ENCODE peak calls at places on chromosomes 5 and 9, in eight cellular contexts. S is prostate gland, Y is adrenal gland, N is spleen, H is endodermal cell, M is IMR-90, Q is uterus, P is body of pancreas. B is an unnamed sample.

GRCh38 chr5:159515197-159515596 is 184.9 kb upstream of the IL12B start:
- DNase-seq in H (no peak), S (no peak), M (no peak), P (no peak), Q (no peak), N (no peak), Y (no peak), B (no peak)

GRCh38 chr9:70137577-70137976 is 93.9 kb downstream of the MAMDC2 start:
- DNase-seq in N (no peak), H (no peak), M (no peak), P (no peak), Q (no peak), Y (no peak), S (no peak), B (no peak)

GRCh38 chr9:69173891-69174644 is at the start of gene TJP2:
- DNase-seq in M (peak; percentile 75), Y (peak; percentile 72), P (peak; percentile 62), Q (peak; percentile 64), N (peak; percentile 88), S (peak; percentile 46), H (peak; percentile 88), B (peak; percentile 82)

GRCh38 chr9:21770877-21771560 is 31.4 kb upstream of the MTAP start:
- DNase-seq in Q (no peak), N (no peak), P (no peak), Y (no peak), S (no peak), M (peak; percentile 88), H (no peak), B (no peak)

GRCh38 chr5:435961-436640 is 6.9 kb upstream of the EXOC3 start:
- DNase-seq in Y (no peak), Q (no peak), S (no peak), N (peak; percentile 63), M (peak; percentile 30), P (no peak), H (peak; percentile 72), B (no peak)

GRCh38 chr9:95010431-95010838 is 283.9 kb downstream of the AOPEP start:
- DNase-seq in N (no peak), M (no peak), H (no peak), Q (no peak), S (no peak), Y (no peak), P (no peak), B (no peak)

GRCh38 chr5:78287833-78288232 is 6.7 kb downstream of the AP3B1 start:
- DNase-seq in H (no peak), P (no peak), M (peak; percentile 84), N (no peak), Y (peak; percentile 49), S (no peak), Q (no peak), B (no peak)

GRCh38 chr5:2754621-2755370 is 3.3 kb upstream of the IRX2 start:
- DNase-seq in H (peak; percentile 80), P (no peak), S (peak; percentile 6), N (no peak), M (no peak), Y (no peak), Q (no peak), B (peak; percentile 48)

GRCh38 chr5:112142769-112143270 is 276.3 kb downstream of the EPB41L4A start:
- DNase-seq in S (no peak), H (no peak), Y (peak; percentile 49), N (no peak), M (peak; percentile 66), Q (no peak), P (no peak), B (no peak)

GRCh38 chr9:99012957-99013512 is 69.3 kb downstream of the COL15A1 start:
- DNase-seq in Q (no peak), M (no peak), Y (no peak), P (no peak), N (no peak), H (peak; percentile 22), S (no peak), B (peak; percentile 30)

DNA sequence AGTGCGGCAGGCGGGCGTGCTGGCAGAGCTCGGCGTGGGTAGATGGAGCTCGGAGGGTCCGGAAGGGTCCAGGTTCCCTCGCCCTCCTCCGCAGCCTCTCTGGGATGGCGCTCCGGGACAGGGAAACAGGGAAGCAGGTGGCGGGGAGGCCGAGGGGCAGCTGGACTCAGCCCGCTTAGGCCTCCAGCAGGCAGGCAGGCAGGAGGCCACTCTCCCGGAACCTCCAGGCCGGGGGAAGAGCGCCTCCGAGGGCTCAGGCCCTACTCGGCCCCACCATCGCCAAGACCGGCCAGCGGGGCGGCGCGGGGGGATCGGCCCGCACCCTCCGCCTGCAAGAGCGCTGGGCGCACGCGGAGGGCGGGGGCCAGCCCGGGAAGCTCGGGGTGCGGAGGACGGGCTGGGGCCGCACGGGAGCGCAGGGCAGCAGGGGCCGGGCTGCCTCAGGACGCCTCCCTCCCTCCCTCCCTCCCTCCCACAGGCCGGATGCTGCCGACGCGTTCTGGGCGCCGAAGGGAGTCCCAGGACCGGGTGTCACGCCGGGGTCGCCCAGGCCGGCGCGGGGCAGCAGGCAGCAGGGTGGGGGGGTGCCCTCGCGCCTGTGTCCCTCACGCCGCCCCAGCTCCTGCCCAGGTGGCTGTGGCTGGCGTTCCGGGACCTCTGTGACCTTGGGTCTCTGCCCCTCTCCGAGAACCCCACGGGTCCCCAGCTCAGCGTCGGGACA is 977 bp downstream of the MGAT4B start:
- DNase-seq in Y (peak; percentile 50), N (peak; percentile 91), Q (no peak), P (peak; percentile 46), S (no peak), M (no peak), H (peak; percentile 77), B (no peak)
- TF ChIP-seq CTCF in Y (no peak), N (no peak), Q (no peak), P (no peak), S (no peak), M (no peak), H (no peak), B (no peak)

GRCh38 chr9:136147890-136148714 is 29.4 kb upstream of the TMEM250 start:
- DNase-seq in M (no peak), Y (no peak), P (no peak), H (no peak), N (no peak), S (no peak), Q (no peak), B (no peak)
- H3K27me3 ChIP-seq in M (peaks cover 48% of the 10 kb centered on the region), Y (peaks cover 25% of the 10 kb centered on the region), P (no peaks in the 10 kb centered on the region), H (no peaks in the 10 kb centered on the region), N (no peaks in the 10 kb centered on the region), S (no peaks in the 10 kb centered on the region), Q (no peaks in the 10 kb centered on the region), B (no peaks in the 10 kb centered on the region)

DNA sequence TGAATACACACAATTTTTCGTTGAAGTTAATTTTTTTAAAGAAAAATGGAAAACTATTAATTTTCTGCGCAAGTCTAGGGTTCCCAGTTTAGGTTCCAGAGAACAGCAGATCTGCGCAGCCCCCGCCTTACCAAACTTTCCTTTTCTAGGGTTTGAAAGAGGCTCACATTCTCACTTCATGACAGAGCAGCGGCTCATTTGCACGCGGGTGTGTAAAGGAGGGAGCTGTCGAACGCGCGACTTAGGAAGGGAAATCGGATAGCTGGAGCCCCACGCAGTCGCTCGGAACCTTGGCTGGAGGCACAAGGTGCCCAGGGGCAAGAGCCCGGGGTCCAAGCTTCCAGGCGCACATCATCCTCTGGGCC is 198.9 kb downstream of the MEF2C start:
- DNase-seq in S (no peak), N (no peak), Y (no peak), M (no peak), P (no peak), H (no peak), Q (no peak), B (no peak)
- H3K4me3 ChIP-seq in S (no peak overlapping the region), N (no peak overlapping the region), Y (no peak overlapping the region), M (no peak overlapping the region), P (no peak overlapping the region), H (no peak overlapping the region), Q (no peak overlapping the region), B (no peak overlapping the region)

DNA sequence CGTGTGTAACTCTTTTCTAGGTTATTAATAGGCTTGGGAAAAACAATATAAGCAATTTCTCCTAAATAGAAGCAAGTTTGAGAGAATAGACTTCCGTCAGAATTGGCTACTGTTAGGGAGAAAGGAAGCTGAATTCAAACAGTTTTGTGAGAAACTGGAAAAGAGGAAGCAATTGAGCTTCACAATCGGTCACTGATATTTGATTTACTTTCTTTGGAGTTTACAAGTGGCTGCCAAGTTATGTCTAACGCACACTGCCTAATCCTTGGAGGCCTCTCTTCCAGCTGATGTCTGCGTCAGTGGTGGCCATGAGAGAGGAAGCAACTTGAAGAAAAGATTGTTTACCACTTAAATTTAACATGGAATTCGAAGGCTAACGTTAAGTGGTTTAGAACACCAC is 319.5 kb downstream of the ADGRV1 start:
- DNase-seq in N (no peak), Q (no peak), Y (peak; percentile 57), S (no peak), P (no peak), H (no peak), M (peak; percentile 43), B (no peak)
- TF ChIP-seq CTCF in N (no peak), Q (no peak), Y (no peak), S (no peak), P (no peak), H (no peak), M (no peak), B (no peak)

DNA sequence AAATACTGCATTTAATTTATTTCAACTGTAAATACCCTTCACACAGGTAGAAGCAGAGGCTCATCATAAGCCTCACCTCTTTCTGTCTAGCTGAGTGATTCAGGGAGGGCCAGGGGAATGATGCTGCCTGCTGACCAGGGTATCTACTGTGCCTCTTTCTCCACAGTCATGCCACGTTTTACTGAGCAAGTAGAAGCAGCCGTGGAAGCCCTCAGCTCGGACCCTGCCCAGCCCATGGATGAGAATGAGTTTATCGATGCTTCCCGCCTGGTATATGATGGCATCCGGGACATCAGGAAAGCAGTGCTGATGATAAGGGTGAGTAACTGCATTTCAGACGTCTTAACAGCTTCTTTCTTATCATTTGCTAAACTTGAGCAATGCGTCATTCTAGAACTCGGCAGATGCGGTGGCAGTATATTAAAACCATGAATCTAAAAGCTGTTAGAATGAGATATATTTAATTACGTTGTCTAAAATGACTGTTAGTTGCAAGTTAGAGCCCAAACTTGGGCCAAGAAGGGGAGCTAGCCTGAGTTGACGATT is 50.0 kb upstream of the LRRTM2 start:
- DNase-seq in Y (no peak), S (no peak), H (no peak), P (no peak), Q (no peak), M (no peak), N (no peak), B (no peak)
- H3K27me3 ChIP-seq in Y (no peaks in the 10 kb centered on the region), S (no peaks in the 10 kb centered on the region), H (no peaks in the 10 kb centered on the region), P (no peaks in the 10 kb centered on the region), Q (no peaks in the 10 kb centered on the region), M (no peaks in the 10 kb centered on the region), N (no peaks in the 10 kb centered on the region), B (no peaks in the 10 kb centered on the region)

GRCh38 chr9:97774657-97775056 is 77.5 kb upstream of the XPA start:
- DNase-seq in Y (no peak), M (no peak), P (no peak), S (no peak), N (no peak), Q (no peak), H (no peak), B (no peak)
- H3K4me3 ChIP-seq in Y (no peak overlapping the region), M (no peak overlapping the region), P (no peak overlapping the region), S (no peak overlapping the region), N (no peak overlapping the region), Q (no peak overlapping the region), H (no peak overlapping the region), B (no peak overlapping the region)